ENCODE peak calls at places on chromosomes 1 and 21, in five cellular contexts. One of them, this sample, is unnamed.
A peak's percentile ranks its signal among the peaks of the same experiment; 100 is the strongest.

GRCh38 chr1:8017495-8018310 is 8.4 kb downstream of the ERRFI1 start:
- DNase-seq in T follicular helper cell: no peak
- DNase-seq in HFFc6: peak; percentile 45
- DNase-seq in stimulated activated CD4-positive, alpha-beta T cell treated with anti-CD3 and anti-CD28 coated beads, Interleukin-4, amount 100 ng/mL, for 1 hour: no peak
- DNase-seq in KG1: no peak
- DNase-seq in this sample: peak; percentile 76

GRCh38 chr1:20079661-20080305 is 9.8 kb downstream of the PLA2G5 start:
- DNase-seq in T follicular helper cell: no peak
- DNase-seq in HFFc6: no peak
- DNase-seq in stimulated activated CD4-positive, alpha-beta T cell treated with anti-CD3 and anti-CD28 coated beads, Interleukin-4, amount 100 ng/mL, for 1 hour: no peak
- DNase-seq in KG1: no peak
- DNase-seq in this sample: no peak

GRCh38 chr1:170503691-170504090 is 28.3 kb upstream of the GORAB start:
- DNase-seq in T follicular helper cell: no peak
- DNase-seq in HFFc6: no peak
- DNase-seq in stimulated activated CD4-positive, alpha-beta T cell treated with anti-CD3 and anti-CD28 coated beads, Interleukin-4, amount 100 ng/mL, for 1 hour: no peak
- DNase-seq in KG1: no peak
- DNase-seq in this sample: no peak

GRCh38 chr21:25343774-25344545 is 263.3 kb downstream of the MRPL39 start:
- DNase-seq in T follicular helper cell: no peak
- DNase-seq in HFFc6: no peak
- DNase-seq in stimulated activated CD4-positive, alpha-beta T cell treated with anti-CD3 and anti-CD28 coated beads, Interleukin-4, amount 100 ng/mL, for 1 hour: no peak
- DNase-seq in KG1: no peak
- DNase-seq in this sample: no peak

GRCh38 chr1:59243544-59243943 is 53.4 kb upstream of the FGGY start:
- DNase-seq in T follicular helper cell: no peak
- DNase-seq in HFFc6: no peak
- DNase-seq in stimulated activated CD4-positive, alpha-beta T cell treated with anti-CD3 and anti-CD28 coated beads, Interleukin-4, amount 100 ng/mL, for 1 hour: no peak
- DNase-seq in KG1: no peak
- DNase-seq in this sample: no peak

GRCh38 chr1:161020573-161021167 is at the start of gene F11R:
- DNase-seq in T follicular helper cell: no peak
- DNase-seq in HFFc6: no peak
- DNase-seq in stimulated activated CD4-positive, alpha-beta T cell treated with anti-CD3 and anti-CD28 coated beads, Interleukin-4, amount 100 ng/mL, for 1 hour: peak; percentile 18
- DNase-seq in KG1: peak; percentile 63
- DNase-seq in this sample: no peak

GRCh38 chr1:47710075-47711071 is 272.5 kb downstream of the FOXD2 start:
- DNase-seq in T follicular helper cell: peak; percentile 45
- DNase-seq in HFFc6: peak; percentile 31
- DNase-seq in stimulated activated CD4-positive, alpha-beta T cell treated with anti-CD3 and anti-CD28 coated beads, Interleukin-4, amount 100 ng/mL, for 1 hour: peak; percentile 71
- DNase-seq in KG1: peak; percentile 3
- DNase-seq in this sample: no peak

GRCh38 chr1:55916480-55916879 is 662.9 kb downstream of the PLPP3 start:
- DNase-seq in T follicular helper cell: no peak
- DNase-seq in HFFc6: peak; percentile 54
- DNase-seq in stimulated activated CD4-positive, alpha-beta T cell treated with anti-CD3 and anti-CD28 coated beads, Interleukin-4, amount 100 ng/mL, for 1 hour: no peak
- DNase-seq in KG1: no peak
- DNase-seq in this sample: no peak

GRCh38 chr1:13732971-13733667 is 33.1 kb downstream of the PRDM2 start:
- DNase-seq in T follicular helper cell: peak; percentile 23
- DNase-seq in HFFc6: no peak
- DNase-seq in stimulated activated CD4-positive, alpha-beta T cell treated with anti-CD3 and anti-CD28 coated beads, Interleukin-4, amount 100 ng/mL, for 1 hour: no peak
- DNase-seq in KG1: no peak
- DNase-seq in this sample: no peak

GRCh38 chr1:154519661-154520060 is 17.4 kb upstream of the SHE start:
- DNase-seq in T follicular helper cell: no peak
- DNase-seq in HFFc6: no peak
- DNase-seq in stimulated activated CD4-positive, alpha-beta T cell treated with anti-CD3 and anti-CD28 coated beads, Interleukin-4, amount 100 ng/mL, for 1 hour: no peak
- DNase-seq in KG1: no peak
- DNase-seq in this sample: peak; percentile 56

GRCh38 chr21:29187939-29188338 is 57.5 kb downstream of the MAP3K7CL start:
- DNase-seq in T follicular helper cell: no peak
- DNase-seq in HFFc6: peak; percentile 82
- DNase-seq in stimulated activated CD4-positive, alpha-beta T cell treated with anti-CD3 and anti-CD28 coated beads, Interleukin-4, amount 100 ng/mL, for 1 hour: no peak
- DNase-seq in KG1: no peak
- DNase-seq in this sample: no peak

This sample was measured in SK-N-MC.